ENCODE peak calls at places on chromosomes 11 and 22, in six cellular contexts. L is HFF-Myc; V is NCI-H2081 treated with DMSO at 0.1 percent for 48 hours; E is AML-193; O is H9; C is CD4-positive, CD25-positive, alpha-beta regulatory T cell. M is an unnamed sample.

GRCh38 chr11:92830382-92831148 is 138.9 kb upstream of the MTNR1B start:
- DNase-seq in O (no peak), V (no peak), E (no peak), C (no peak), L (no peak), M (no peak)

GRCh38 chr11:126492331-126492730 is 136.8 kb downstream of the ST3GAL4 start:
- DNase-seq in C (no peak), O (no peak), E (no peak), V (no peak), L (no peak), M (no peak)

GRCh38 chr11:98835336-98835735 is 185.4 kb upstream of the CNTN5 start:
- DNase-seq in V (no peak), E (peak; percentile 52), C (no peak), L (no peak), O (no peak), M (no peak)

GRCh38 chr11:57294225-57295131 is 30.3 kb downstream of the TNKS1BP1 start:
- DNase-seq in L (no peak), O (no peak), E (no peak), C (no peak), V (no peak), M (no peak)

GRCh38 chr11:131867457-131868257 is 497.2 kb downstream of the NTM start:
- DNase-seq in L (peak; percentile 63), O (peak; percentile 82), C (no peak), E (peak; percentile 9), V (peak; percentile 33), M (peak; percentile 85)

GRCh38 chr22:30221121-30221992 is 25.2 kb downstream of the LIF start:
- DNase-seq in V (no peak), O (no peak), E (no peak), C (no peak), L (no peak), M (no peak)

GRCh38 chr11:45075952-45076351 is 70.5 kb upstream of the PRDM11 start:
- DNase-seq in L (no peak), V (no peak), O (no peak), C (no peak), E (no peak), M (no peak)

GRCh38 chr22:40665312-40665711 is 14.0 kb upstream of the MCHR1 start:
- DNase-seq in V (no peak), O (no peak), L (no peak), C (no peak), E (no peak), M (no peak)

GRCh38 chr11:69157156-69157821 is 1.6 kb downstream of the SMIM38 start:
- DNase-seq in V (no peak), O (no peak), L (no peak), C (no peak), E (no peak), M (peak; percentile 66)

GRCh38 chr22:45159652-45160462 is 3.9 kb upstream of the NUP50 start:
- DNase-seq in C (no peak), O (no peak), E (no peak), L (no peak), V (no peak), M (peak; percentile 50)

GRCh38 chr11:2122907-2123627 is 16.1 kb downstream of the IGF2 start:
- DNase-seq in E (no peak), O (no peak), L (no peak), V (no peak), C (no peak), M (no peak)

GRCh38 chr11:111064118-111064517 is 181.4 kb upstream of the POU2AF2 start:
- DNase-seq in V (no peak), C (no peak), L (no peak), O (no peak), E (no peak), M (no peak)

M was measured in ELF-1.